ENCODE peak calls at places on chromosomes 1 and 21, in eight cellular contexts. One of them, this sample, is unnamed.

GRCh38 chr1:26922901-26923300 is 1.4 kb downstream of the NUDC start:
- DNase-seq in activated CD8-positive, alpha-beta T cell treated with anti-CD3 and anti-CD28 coated beads for 36 hours: no peak
- DNase-seq in foreskin fibroblast: no peak
- DNase-seq in globus pallidus: no peak
- DNase-seq in stimulated activated CD8-positive, alpha-beta memory T cell treated with anti-CD3 and anti-CD28 coated beads, Interleukin-12 subunit alpha, Interleukin-12 subunit beta, amount 100 ng/mL, for 4 hours: no peak
- DNase-seq in activated T-helper 2 cell treated with anti-CD3 and anti-CD28 coated beads, Interferon-gamma antibody, Interleukin-2, Interleukin-4, amounts not matched to agents 10 μg/mL and 5 μg/mL and 100 μg/mL, durations not matched to agents 14 hours and 24 hours and 36 hours: no peak
- DNase-seq in nephron progenitor cell: no peak
- DNase-seq in central memory CD8-positive, alpha-beta T cell: no peak
- DNase-seq in this sample: no peak

GRCh38 chr1:42939216-42939615 is 19.5 kb downstream of the SLC2A1 start:
- DNase-seq in foreskin fibroblast: no peak
- DNase-seq in globus pallidus: no peak
- DNase-seq in activated T-helper 2 cell treated with anti-CD3 and anti-CD28 coated beads, Interferon-gamma antibody, Interleukin-2, Interleukin-4, amounts not matched to agents 10 μg/mL and 5 μg/mL and 100 μg/mL, durations not matched to agents 14 hours and 24 hours and 36 hours: no peak
- DNase-seq in central memory CD8-positive, alpha-beta T cell: no peak
- DNase-seq in stimulated activated CD8-positive, alpha-beta memory T cell treated with anti-CD3 and anti-CD28 coated beads, Interleukin-12 subunit alpha, Interleukin-12 subunit beta, amount 100 ng/mL, for 4 hours: no peak
- DNase-seq in activated CD8-positive, alpha-beta T cell treated with anti-CD3 and anti-CD28 coated beads for 36 hours: no peak
- DNase-seq in nephron progenitor cell: no peak
- DNase-seq in this sample: no peak

GRCh38 chr1:212780759-212781158 is 10.8 kb downstream of the NSL1 start:
- DNase-seq in activated CD8-positive, alpha-beta T cell treated with anti-CD3 and anti-CD28 coated beads for 36 hours: no peak
- DNase-seq in stimulated activated CD8-positive, alpha-beta memory T cell treated with anti-CD3 and anti-CD28 coated beads, Interleukin-12 subunit alpha, Interleukin-12 subunit beta, amount 100 ng/mL, for 4 hours: no peak
- DNase-seq in central memory CD8-positive, alpha-beta T cell: no peak
- DNase-seq in foreskin fibroblast: no peak
- DNase-seq in nephron progenitor cell: no peak
- DNase-seq in activated T-helper 2 cell treated with anti-CD3 and anti-CD28 coated beads, Interferon-gamma antibody, Interleukin-2, Interleukin-4, amounts not matched to agents 10 μg/mL and 5 μg/mL and 100 μg/mL, durations not matched to agents 14 hours and 24 hours and 36 hours: no peak
- DNase-seq in globus pallidus: no peak
- DNase-seq in this sample: no peak

GRCh38 chr1:183233113-183233512 is 47.0 kb downstream of the LAMC2 start:
- DNase-seq in foreskin fibroblast: no peak
- DNase-seq in nephron progenitor cell: no peak
- DNase-seq in activated CD8-positive, alpha-beta T cell treated with anti-CD3 and anti-CD28 coated beads for 36 hours: no peak
- DNase-seq in activated T-helper 2 cell treated with anti-CD3 and anti-CD28 coated beads, Interferon-gamma antibody, Interleukin-2, Interleukin-4, amounts not matched to agents 10 μg/mL and 5 μg/mL and 100 μg/mL, durations not matched to agents 14 hours and 24 hours and 36 hours: no peak
- DNase-seq in globus pallidus: no peak
- DNase-seq in central memory CD8-positive, alpha-beta T cell: no peak
- DNase-seq in stimulated activated CD8-positive, alpha-beta memory T cell treated with anti-CD3 and anti-CD28 coated beads, Interleukin-12 subunit alpha, Interleukin-12 subunit beta, amount 100 ng/mL, for 4 hours: no peak
- DNase-seq in this sample: no peak

GRCh38 chr1:160905617-160905989 is 20.6 kb upstream of the ITLN1 start:
- DNase-seq in activated T-helper 2 cell treated with anti-CD3 and anti-CD28 coated beads, Interferon-gamma antibody, Interleukin-2, Interleukin-4, amounts not matched to agents 10 μg/mL and 5 μg/mL and 100 μg/mL, durations not matched to agents 14 hours and 24 hours and 36 hours: no peak
- DNase-seq in foreskin fibroblast: no peak
- DNase-seq in stimulated activated CD8-positive, alpha-beta memory T cell treated with anti-CD3 and anti-CD28 coated beads, Interleukin-12 subunit alpha, Interleukin-12 subunit beta, amount 100 ng/mL, for 4 hours: no peak
- DNase-seq in nephron progenitor cell: no peak
- DNase-seq in globus pallidus: no peak
- DNase-seq in activated CD8-positive, alpha-beta T cell treated with anti-CD3 and anti-CD28 coated beads for 36 hours: no peak
- DNase-seq in central memory CD8-positive, alpha-beta T cell: no peak
- DNase-seq in this sample: no peak

GRCh38 chr1:235675152-235675890 is 25.7 kb upstream of the GNG4 start:
- DNase-seq in central memory CD8-positive, alpha-beta T cell: no peak
- DNase-seq in activated CD8-positive, alpha-beta T cell treated with anti-CD3 and anti-CD28 coated beads for 36 hours: no peak
- DNase-seq in activated T-helper 2 cell treated with anti-CD3 and anti-CD28 coated beads, Interferon-gamma antibody, Interleukin-2, Interleukin-4, amounts not matched to agents 10 μg/mL and 5 μg/mL and 100 μg/mL, durations not matched to agents 14 hours and 24 hours and 36 hours: no peak
- DNase-seq in stimulated activated CD8-positive, alpha-beta memory T cell treated with anti-CD3 and anti-CD28 coated beads, Interleukin-12 subunit alpha, Interleukin-12 subunit beta, amount 100 ng/mL, for 4 hours: no peak
- DNase-seq in nephron progenitor cell: no peak
- DNase-seq in foreskin fibroblast: no peak
- DNase-seq in globus pallidus: no peak
- DNase-seq in this sample: no peak

GRCh38 chr1:205287076-205287475 is 34.5 kb downstream of the NUAK2 start:
- DNase-seq in activated T-helper 2 cell treated with anti-CD3 and anti-CD28 coated beads, Interferon-gamma antibody, Interleukin-2, Interleukin-4, amounts not matched to agents 10 μg/mL and 5 μg/mL and 100 μg/mL, durations not matched to agents 14 hours and 24 hours and 36 hours: no peak
- DNase-seq in foreskin fibroblast: no peak
- DNase-seq in activated CD8-positive, alpha-beta T cell treated with anti-CD3 and anti-CD28 coated beads for 36 hours: no peak
- DNase-seq in globus pallidus: no peak
- DNase-seq in central memory CD8-positive, alpha-beta T cell: no peak
- DNase-seq in nephron progenitor cell: no peak
- DNase-seq in stimulated activated CD8-positive, alpha-beta memory T cell treated with anti-CD3 and anti-CD28 coated beads, Interleukin-12 subunit alpha, Interleukin-12 subunit beta, amount 100 ng/mL, for 4 hours: no peak
- DNase-seq in this sample: no peak

GRCh38 chr1:27350673-27351540 is 9.1 kb downstream of the SYTL1 start:
- DNase-seq in activated T-helper 2 cell treated with anti-CD3 and anti-CD28 coated beads, Interferon-gamma antibody, Interleukin-2, Interleukin-4, amounts not matched to agents 10 μg/mL and 5 μg/mL and 100 μg/mL, durations not matched to agents 14 hours and 24 hours and 36 hours: no peak
- DNase-seq in nephron progenitor cell: peak
- DNase-seq in activated CD8-positive, alpha-beta T cell treated with anti-CD3 and anti-CD28 coated beads for 36 hours: no peak
- DNase-seq in globus pallidus: no peak
- DNase-seq in foreskin fibroblast: no peak
- DNase-seq in stimulated activated CD8-positive, alpha-beta memory T cell treated with anti-CD3 and anti-CD28 coated beads, Interleukin-12 subunit alpha, Interleukin-12 subunit beta, amount 100 ng/mL, for 4 hours: no peak
- DNase-seq in central memory CD8-positive, alpha-beta T cell: no peak
- DNase-seq in this sample: no peak

GRCh38 chr21:41868062-41868710 is 11.0 kb downstream of the PRDM15 start:
- DNase-seq in globus pallidus: no peak
- DNase-seq in foreskin fibroblast: peak
- DNase-seq in activated T-helper 2 cell treated with anti-CD3 and anti-CD28 coated beads, Interferon-gamma antibody, Interleukin-2, Interleukin-4, amounts not matched to agents 10 μg/mL and 5 μg/mL and 100 μg/mL, durations not matched to agents 14 hours and 24 hours and 36 hours: no peak
- DNase-seq in central memory CD8-positive, alpha-beta T cell: no peak
- DNase-seq in nephron progenitor cell: no peak
- DNase-seq in activated CD8-positive, alpha-beta T cell treated with anti-CD3 and anti-CD28 coated beads for 36 hours: no peak
- DNase-seq in stimulated activated CD8-positive, alpha-beta memory T cell treated with anti-CD3 and anti-CD28 coated beads, Interleukin-12 subunit alpha, Interleukin-12 subunit beta, amount 100 ng/mL, for 4 hours: no peak
- DNase-seq in this sample: no peak

GRCh38 chr1:19337289-19337688 is 25.2 kb downstream of the SLC66A1 start:
- DNase-seq in globus pallidus: no peak
- DNase-seq in activated CD8-positive, alpha-beta T cell treated with anti-CD3 and anti-CD28 coated beads for 36 hours: no peak
- DNase-seq in foreskin fibroblast: no peak
- DNase-seq in stimulated activated CD8-positive, alpha-beta memory T cell treated with anti-CD3 and anti-CD28 coated beads, Interleukin-12 subunit alpha, Interleukin-12 subunit beta, amount 100 ng/mL, for 4 hours: no peak
- DNase-seq in nephron progenitor cell: no peak
- DNase-seq in central memory CD8-positive, alpha-beta T cell: no peak
- DNase-seq in activated T-helper 2 cell treated with anti-CD3 and anti-CD28 coated beads, Interferon-gamma antibody, Interleukin-2, Interleukin-4, amounts not matched to agents 10 μg/mL and 5 μg/mL and 100 μg/mL, durations not matched to agents 14 hours and 24 hours and 36 hours: no peak
- DNase-seq in this sample: no peak

GRCh38 chr1:18955442-18956188 is 861 bp downstream of the IFFO2 start:
- DNase-seq in activated T-helper 2 cell treated with anti-CD3 and anti-CD28 coated beads, Interferon-gamma antibody, Interleukin-2, Interleukin-4, amounts not matched to agents 10 μg/mL and 5 μg/mL and 100 μg/mL, durations not matched to agents 14 hours and 24 hours and 36 hours: no peak
- DNase-seq in nephron progenitor cell: peak
- DNase-seq in activated CD8-positive, alpha-beta T cell treated with anti-CD3 and anti-CD28 coated beads for 36 hours: peak
- DNase-seq in stimulated activated CD8-positive, alpha-beta memory T cell treated with anti-CD3 and anti-CD28 coated beads, Interleukin-12 subunit alpha, Interleukin-12 subunit beta, amount 100 ng/mL, for 4 hours: peak
- DNase-seq in foreskin fibroblast: no peak
- DNase-seq in globus pallidus: no peak
- DNase-seq in central memory CD8-positive, alpha-beta T cell: peak
- DNase-seq in this sample: no peak

GRCh38 chr1:230138561-230139239 is 71.7 kb downstream of the GALNT2 start:
- DNase-seq in activated T-helper 2 cell treated with anti-CD3 and anti-CD28 coated beads, Interferon-gamma antibody, Interleukin-2, Interleukin-4, amounts not matched to agents 10 μg/mL and 5 μg/mL and 100 μg/mL, durations not matched to agents 14 hours and 24 hours and 36 hours: no peak
- DNase-seq in foreskin fibroblast: no peak
- DNase-seq in nephron progenitor cell: no peak
- DNase-seq in activated CD8-positive, alpha-beta T cell treated with anti-CD3 and anti-CD28 coated beads for 36 hours: no peak
- DNase-seq in globus pallidus: no peak
- DNase-seq in central memory CD8-positive, alpha-beta T cell: no peak
- DNase-seq in stimulated activated CD8-positive, alpha-beta memory T cell treated with anti-CD3 and anti-CD28 coated beads, Interleukin-12 subunit alpha, Interleukin-12 subunit beta, amount 100 ng/mL, for 4 hours: no peak
- DNase-seq in this sample: no peak

GRCh38 chr1:216140650-216141547 is 282.3 kb downstream of the USH2A start:
- DNase-seq in foreskin fibroblast: no peak
- DNase-seq in activated CD8-positive, alpha-beta T cell treated with anti-CD3 and anti-CD28 coated beads for 36 hours: no peak
- DNase-seq in central memory CD8-positive, alpha-beta T cell: no peak
- DNase-seq in stimulated activated CD8-positive, alpha-beta memory T cell treated with anti-CD3 and anti-CD28 coated beads, Interleukin-12 subunit alpha, Interleukin-12 subunit beta, amount 100 ng/mL, for 4 hours: no peak
- DNase-seq in nephron progenitor cell: no peak
- DNase-seq in globus pallidus: no peak
- DNase-seq in activated T-helper 2 cell treated with anti-CD3 and anti-CD28 coated beads, Interferon-gamma antibody, Interleukin-2, Interleukin-4, amounts not matched to agents 10 μg/mL and 5 μg/mL and 100 μg/mL, durations not matched to agents 14 hours and 24 hours and 36 hours: no peak
- DNase-seq in this sample: no peak

GRCh38 chr1:186152227-186152944 is 222.7 kb downstream of the TPR start:
- DNase-seq in globus pallidus: no peak
- DNase-seq in central memory CD8-positive, alpha-beta T cell: no peak
- DNase-seq in activated T-helper 2 cell treated with anti-CD3 and anti-CD28 coated beads, Interferon-gamma antibody, Interleukin-2, Interleukin-4, amounts not matched to agents 10 μg/mL and 5 μg/mL and 100 μg/mL, durations not matched to agents 14 hours and 24 hours and 36 hours: no peak
- DNase-seq in nephron progenitor cell: no peak
- DNase-seq in stimulated activated CD8-positive, alpha-beta memory T cell treated with anti-CD3 and anti-CD28 coated beads, Interleukin-12 subunit alpha, Interleukin-12 subunit beta, amount 100 ng/mL, for 4 hours: no peak
- DNase-seq in activated CD8-positive, alpha-beta T cell treated with anti-CD3 and anti-CD28 coated beads for 36 hours: no peak
- DNase-seq in foreskin fibroblast: peak
- DNase-seq in this sample: peak

GRCh38 chr1:168172250-168172915 is 6.4 kb upstream of the TIPRL start:
- DNase-seq in stimulated activated CD8-positive, alpha-beta memory T cell treated with anti-CD3 and anti-CD28 coated beads, Interleukin-12 subunit alpha, Interleukin-12 subunit beta, amount 100 ng/mL, for 4 hours: no peak
- DNase-seq in globus pallidus: no peak
- DNase-seq in nephron progenitor cell: no peak
- DNase-seq in central memory CD8-positive, alpha-beta T cell: no peak
- DNase-seq in activated T-helper 2 cell treated with anti-CD3 and anti-CD28 coated beads, Interferon-gamma antibody, Interleukin-2, Interleukin-4, amounts not matched to agents 10 μg/mL and 5 μg/mL and 100 μg/mL, durations not matched to agents 14 hours and 24 hours and 36 hours: no peak
- DNase-seq in activated CD8-positive, alpha-beta T cell treated with anti-CD3 and anti-CD28 coated beads for 36 hours: no peak
- DNase-seq in foreskin fibroblast: no peak
- DNase-seq in this sample: no peak

GRCh38 chr1:212683357-212683722 is 16.3 kb downstream of the BATF3 start:
- DNase-seq in central memory CD8-positive, alpha-beta T cell: no peak
- DNase-seq in stimulated activated CD8-positive, alpha-beta memory T cell treated with anti-CD3 and anti-CD28 coated beads, Interleukin-12 subunit alpha, Interleukin-12 subunit beta, amount 100 ng/mL, for 4 hours: peak
- DNase-seq in nephron progenitor cell: no peak
- DNase-seq in activated CD8-positive, alpha-beta T cell treated with anti-CD3 and anti-CD28 coated beads for 36 hours: peak
- DNase-seq in globus pallidus: peak
- DNase-seq in foreskin fibroblast: no peak
- DNase-seq in activated T-helper 2 cell treated with anti-CD3 and anti-CD28 coated beads, Interferon-gamma antibody, Interleukin-2, Interleukin-4, amounts not matched to agents 10 μg/mL and 5 μg/mL and 100 μg/mL, durations not matched to agents 14 hours and 24 hours and 36 hours: no peak
- DNase-seq in this sample: no peak

GRCh38 chr1:226975259-226975908 is 35.3 kb downstream of the COQ8A start:
- DNase-seq in activated T-helper 2 cell treated with anti-CD3 and anti-CD28 coated beads, Interferon-gamma antibody, Interleukin-2, Interleukin-4, amounts not matched to agents 10 μg/mL and 5 μg/mL and 100 μg/mL, durations not matched to agents 14 hours and 24 hours and 36 hours: no peak
- DNase-seq in activated CD8-positive, alpha-beta T cell treated with anti-CD3 and anti-CD28 coated beads for 36 hours: no peak
- DNase-seq in nephron progenitor cell: no peak
- DNase-seq in stimulated activated CD8-positive, alpha-beta memory T cell treated with anti-CD3 and anti-CD28 coated beads, Interleukin-12 subunit alpha, Interleukin-12 subunit beta, amount 100 ng/mL, for 4 hours: no peak
- DNase-seq in foreskin fibroblast: no peak
- DNase-seq in globus pallidus: peak
- DNase-seq in central memory CD8-positive, alpha-beta T cell: no peak
- DNase-seq in this sample: no peak

GRCh38 chr21:35254752-35255138 is 205.6 kb upstream of the RUNX1 start:
- DNase-seq in activated CD8-positive, alpha-beta T cell treated with anti-CD3 and anti-CD28 coated beads for 36 hours: no peak
- DNase-seq in stimulated activated CD8-positive, alpha-beta memory T cell treated with anti-CD3 and anti-CD28 coated beads, Interleukin-12 subunit alpha, Interleukin-12 subunit beta, amount 100 ng/mL, for 4 hours: no peak
- DNase-seq in activated T-helper 2 cell treated with anti-CD3 and anti-CD28 coated beads, Interferon-gamma antibody, Interleukin-2, Interleukin-4, amounts not matched to agents 10 μg/mL and 5 μg/mL and 100 μg/mL, durations not matched to agents 14 hours and 24 hours and 36 hours: no peak
- DNase-seq in foreskin fibroblast: no peak
- DNase-seq in central memory CD8-positive, alpha-beta T cell: no peak
- DNase-seq in globus pallidus: no peak
- DNase-seq in nephron progenitor cell: no peak
- DNase-seq in this sample: no peak

This sample was measured in non-pigmented ciliary epithelial cell.